ENCODE peak calls at places on chromosomes 11 and 22, in seven cellular contexts. W is mucosa of descending colon, B is GM23338, U is stomach, N is psoas muscle, C is PC-9, X is esophagus squamous epithelium. D is an unnamed sample.
A peak's percentile ranks its signal among the peaks of the same experiment; 100 is the strongest.

GRCh38 chr22:36755316-36755715 is 20.6 kb downstream of the IFT27 start:
- DNase-seq in W (no peak), B (no peak), U (no peak), N (no peak), C (no peak), X (no peak), D (no peak)

GRCh38 chr22:25060522-25061071 is 108.1 kb downstream of the KIAA1671 start:
- DNase-seq in W (no peak), B (no peak), U (no peak), N (no peak), C (no peak), X (no peak), D (no peak)

GRCh38 chr22:38107692-38108515 is 2.6 kb downstream of the BAIAP2L2 start:
- DNase-seq in W (peak; percentile 87), B (no peak), U (peak; percentile 40), N (no peak), C (no peak), X (no peak), D (no peak)

GRCh38 chr22:17881366-17881765 is 107.1 kb upstream of the BID start:
- DNase-seq in W (peak; percentile 14), B (no peak), U (no peak), N (no peak), C (no peak), X (no peak), D (no peak)

GRCh38 chr11:20011294-20011951 is 148.9 kb downstream of the DBX1 start:
- DNase-seq in W (no peak), B (no peak), U (no peak), N (no peak), C (peak; percentile 97), X (no peak), D (no peak)

GRCh38 chr11:45665206-45665932 is at the start of gene CHST1:
- DNase-seq in W (peak; percentile 60), B (peak; percentile 45), U (peak; percentile 67), N (peak; percentile 73), C (no peak), X (no peak), D (no peak)

GRCh38 chr11:69817265-69818236 is 1.7 kb downstream of the FGF3 start:
- DNase-seq in W (no peak), B (peak; percentile 56), U (no peak), N (no peak), C (no peak), X (no peak), D (no peak)

GRCh38 chr11:94993400-94993943 is 20.0 kb downstream of the KDM4D start:
- DNase-seq in W (no peak), B (no peak), U (no peak), N (no peak), C (no peak), X (no peak), D (no peak)

GRCh38 chr22:21972293-21972779 is 10.3 kb downstream of the TOP3B start:
- DNase-seq in W (peak; percentile 51), B (peak; percentile 75), U (no peak), N (peak; percentile 47), C (no peak), X (no peak), D (peak; percentile 47)

GRCh38 chr11:86477495-86478155 is 102.9 kb downstream of the CCDC81 start:
- DNase-seq in W (no peak), B (no peak), U (no peak), N (no peak), C (no peak), X (no peak), D (no peak)

GRCh38 chr11:73157141-73158010 is 15.3 kb upstream of the FCHSD2 start:
- DNase-seq in W (no peak), B (no peak), U (no peak), N (peak; percentile 49), C (no peak), X (no peak), D (peak; percentile 82)

GRCh38 chr11:32162906-32163305 is 72.0 kb downstream of the RCN1 start:
- DNase-seq in W (no peak), B (no peak), U (no peak), N (no peak), C (no peak), X (no peak), D (no peak)

GRCh38 chr22:17303840-17304779 is 65.2 kb upstream of the CECR2 start:
- DNase-seq in W (no peak), B (no peak), U (peak; percentile 21), N (no peak), C (no peak), X (no peak), D (peak; percentile 62)

GRCh38 chr11:102469196-102469821 is 16.7 kb upstream of the TMEM123 start:
- DNase-seq in W (no peak), B (no peak), U (no peak), N (no peak), C (no peak), X (no peak), D (no peak)

GRCh38 chr11:1390603-1391164 is 950 bp downstream of the BRSK2 start:
- DNase-seq in W (peak; percentile 42), B (peak; percentile 65), U (no peak), N (peak; percentile 40), C (no peak), X (no peak), D (no peak)

GRCh38 chr11:31236052-31236652 is 133.4 kb downstream of the DCDC1 start:
- DNase-seq in W (no peak), B (no peak), U (no peak), N (no peak), C (no peak), X (no peak), D (no peak)

GRCh38 chr11:15525582-15525981 is 410.9 kb downstream of the INSC start:
- DNase-seq in W (no peak), B (no peak), U (no peak), N (no peak), C (no peak), X (no peak), D (no peak)

GRCh38 chr11:66979336-66979980 is 4.4 kb downstream of the C11orf86 start:
- DNase-seq in W (no peak), B (no peak), U (no peak), N (no peak), C (no peak), X (no peak), D (no peak)

DNA sequence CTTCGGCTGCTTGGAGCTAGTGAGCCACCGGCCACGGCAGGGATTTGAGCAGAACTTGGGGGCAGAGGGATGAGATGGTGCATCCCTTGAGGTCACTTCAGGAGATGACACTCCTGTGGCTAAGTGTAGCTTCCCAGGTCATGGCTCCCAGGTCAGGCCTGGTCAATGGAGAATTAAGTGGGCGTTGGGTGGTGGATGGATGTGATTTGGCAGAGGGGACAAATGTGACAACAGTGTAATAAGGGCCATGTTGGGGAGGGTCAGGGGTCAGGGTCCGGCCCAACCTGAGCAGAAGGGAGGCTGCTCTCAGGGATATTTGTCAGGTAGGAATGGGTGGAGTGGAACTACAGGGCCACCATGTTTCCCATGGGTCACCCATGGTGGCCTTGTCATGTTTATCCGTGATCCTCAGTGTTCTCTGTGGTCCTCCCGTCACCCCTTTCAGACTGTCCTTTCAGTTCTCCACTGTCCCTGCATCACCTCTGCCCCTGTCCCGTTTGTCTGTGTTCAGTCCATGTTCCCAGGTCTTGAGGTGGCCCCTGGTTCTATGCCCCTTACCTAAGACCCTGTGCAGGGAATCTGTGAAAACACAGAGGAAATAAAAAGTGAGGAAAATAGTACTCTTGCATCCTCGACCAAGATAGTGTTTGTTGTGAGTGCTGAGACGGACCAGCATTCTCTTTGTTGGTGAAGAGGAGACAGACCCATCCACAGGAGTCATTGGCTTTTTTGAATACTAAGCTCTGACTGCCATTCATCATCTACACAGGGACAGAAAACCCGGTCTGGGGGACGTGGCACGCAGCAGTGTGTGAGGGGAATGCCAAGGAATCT is 6.1 kb downstream of the SLC25A1 start:
- DNase-seq in W (no peak), B (no peak), U (no peak), N (no peak), C (no peak), X (no peak), D (no peak)
- H3K36me3 ChIP-seq in W (no peaks in the 10 kb centered on the region), B (no peaks in the 10 kb centered on the region), U (no peaks in the 10 kb centered on the region), N (peaks cover 15% of the 10 kb centered on the region), C (peaks cover 7% of the 10 kb centered on the region), X (no peaks in the 10 kb centered on the region), D (peaks cover 3% of the 10 kb centered on the region)

DNA sequence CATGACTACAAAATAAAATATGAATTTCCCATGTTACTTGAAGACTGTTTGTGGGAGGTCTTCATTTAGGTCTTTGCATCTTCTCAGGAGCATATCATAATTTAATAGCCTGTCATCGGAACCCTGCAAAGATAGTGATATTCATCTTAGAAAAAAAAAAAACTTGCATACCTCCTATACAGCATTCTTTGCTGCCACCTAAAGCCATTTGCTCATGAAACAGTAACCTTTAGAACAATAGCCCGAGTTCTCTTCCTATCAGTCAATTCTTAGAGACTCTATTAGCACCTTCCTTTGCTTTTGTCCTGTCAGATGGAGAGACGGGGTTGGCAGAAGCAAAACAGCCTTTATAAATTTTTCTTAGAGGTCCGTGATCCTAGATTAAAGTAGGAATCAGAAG is 75.2 kb downstream of the ARFGAP2 start:
- DNase-seq in W (no peak), B (peak; percentile 44), U (no peak), N (no peak), C (no peak), X (no peak), D (no peak)
- TF ChIP-seq CTCF in W (no peak), B (no peak), U (no peak), N (no peak), C (no peak), X (no peak), D (no peak)

GRCh38 chr11:103967985-103968384 is 68.5 kb upstream of the DDI1 start:
- DNase-seq in W (no peak), B (no peak), U (no peak), N (no peak), C (no peak), X (no peak), D (no peak)

GRCh38 chr11:103964390-103964789 is 72.0 kb upstream of the DDI1 start:
- DNase-seq in W (no peak), B (no peak), U (no peak), N (no peak), C (no peak), X (no peak), D (no peak)

GRCh38 chr11:103970850-103971249 is 65.6 kb upstream of the DDI1 start:
- DNase-seq in W (no peak), B (no peak), U (no peak), N (no peak), C (no peak), X (no peak), D (no peak)

GRCh38 chr11:103968685-103969084 is 67.8 kb upstream of the DDI1 start:
- DNase-seq in W (no peak), B (no peak), U (no peak), N (no peak), C (no peak), X (no peak), D (no peak)
- H3K36me3 ChIP-seq in W (no peaks in the 10 kb centered on the region), B (no peaks in the 10 kb centered on the region), U (no peaks in the 10 kb centered on the region), N (no peaks in the 10 kb centered on the region), C (no peaks in the 10 kb centered on the region), X (no peaks in the 10 kb centered on the region), D (no peaks in the 10 kb centered on the region)

GRCh38 chr11:64519541-64519940 is 71.5 kb upstream of the SLC22A12 start:
- DNase-seq in W (no peak), B (no peak), U (no peak), N (no peak), C (no peak), X (no peak), D (no peak)

GRCh38 chr11:64514596-64514995 is 76.4 kb upstream of the SLC22A12 start:
- DNase-seq in W (no peak), B (no peak), U (no peak), N (no peak), C (no peak), X (no peak), D (no peak)

GRCh38 chr11:64520013-64520412 is 71.0 kb upstream of the SLC22A12 start:
- DNase-seq in W (no peak), B (no peak), U (no peak), N (no peak), C (no peak), X (no peak), D (no peak)

GRCh38 chr11:64518928-64519327 is 72.1 kb upstream of the SLC22A12 start:
- DNase-seq in W (no peak), B (no peak), U (no peak), N (no peak), C (no peak), X (no peak), D (no peak)

GRCh38 chr11:64516226-64516625 is 74.8 kb upstream of the SLC22A12 start:
- DNase-seq in W (no peak), B (peak; percentile 67), U (no peak), N (no peak), C (no peak), X (no peak), D (no peak)
- TF ChIP-seq CTCF in W (no peak), B (peak; percentile 71), U (no peak), N (no peak), C (no peak), X (no peak), D (peak; percentile 33)

D was measured in GM06990.